ENCODE peak calls at places on chromosomes 3 and 15, in five cellular contexts. I is H9, V is IMR-90, P is neuronal stem cell, D is mesenchymal stem cell. C is an unnamed sample.

GRCh38 chr3:4355401-4356224 is 52.4 kb downstream of the SETMAR start:
- DNase-seq in I (no peak), V (no peak), P (no peak), D (no peak), C (peak)

GRCh38 chr15:46644493-46645481 is 1010.0 kb downstream of the SQOR start:
- DNase-seq in I (no peak), V (no peak), P (no peak), D (no peak), C (no peak)

GRCh38 chr3:139199421-139200010 is 144.3 kb upstream of the MRPS22 start:
- DNase-seq in I (no peak), V (no peak), P (no peak), D (no peak), C (no peak)

GRCh38 chr3:14280326-14280725 is 101.7 kb downstream of the LSM3 start:
- DNase-seq in I (no peak), V (peak), P (no peak), D (no peak), C (peak)

GRCh38 chr3:89340431-89340830 is 233.0 kb downstream of the EPHA3 start:
- DNase-seq in I (no peak), V (no peak), P (no peak), D (peak), C (no peak)

GRCh38 chr3:177438596-177439220 is 241.4 kb upstream of the TBL1XR1 start:
- DNase-seq in I (no peak), V (no peak), P (no peak), D (no peak), C (no peak)

GRCh38 chr3:4507010-4507596 is 14.0 kb downstream of the ITPR1 start:
- DNase-seq in I (no peak), V (peak), P (no peak), D (peak), C (no peak)

GRCh38 chr3:29286841-29287240 is 6.0 kb downstream of the RBMS3 start:
- DNase-seq in I (no peak), V (peak), P (no peak), D (no peak), C (no peak)

GRCh38 chr15:38696120-38696727 is 131.6 kb upstream of the RASGRP1 start:
- DNase-seq in I (no peak), V (peak), P (no peak), D (peak), C (no peak)

GRCh38 chr3:13021141-13021933 is 51.9 kb downstream of the IQSEC1 start:
- DNase-seq in I (no peak), V (no peak), P (no peak), D (no peak), C (no peak)

GRCh38 chr3:134965849-134966248 is 170.8 kb downstream of the EPHB1 start:
- DNase-seq in I (no peak), V (no peak), P (no peak), D (no peak), C (no peak)

GRCh38 chr3:45320986-45321385 is 67.4 kb upstream of the LARS2 start:
- DNase-seq in I (no peak), V (no peak), P (no peak), D (no peak), C (no peak)

GRCh38 chr3:119034256-119035013 is at the start of gene IGSF11:
- DNase-seq in I (peak), V (peak), P (peak), D (peak), C (peak)

GRCh38 chr15:99238849-99239248 is 10.5 kb downstream of the TTC23 start:
- DNase-seq in I (no peak), V (no peak), P (no peak), D (no peak), C (no peak)

GRCh38 chr15:90213123-90213817 is 12.1 kb downstream of the SEMA4B start:
- DNase-seq in I (no peak), V (no peak), P (no peak), D (no peak), C (peak)

GRCh38 chr3:182620715-182621434 is 172.4 kb upstream of the ATP11B start:
- DNase-seq in I (no peak), V (no peak), P (no peak), D (no peak), C (no peak)

GRCh38 chr15:73928241-73928579 is 1.9 kb downstream of the LOXL1 start:
- DNase-seq in I (no peak), V (no peak), P (no peak), D (no peak), C (no peak)

GRCh38 chr3:62601238-62601856 is 228.0 kb upstream of the FEZF2 start:
- DNase-seq in I (no peak), V (peak), P (no peak), D (peak), C (no peak)

GRCh38 chr3:108062051-108062450 is 28.8 kb downstream of the CD47 start:
- DNase-seq in I (no peak), V (no peak), P (no peak), D (no peak), C (no peak)

GRCh38 chr3:24220859-24221657 is 273.6 kb downstream of the THRB start:
- DNase-seq in I (no peak), V (peak), P (no peak), D (peak), C (peak)

GRCh38 chr15:26804063-26804804 is 31.4 kb upstream of the GABRB3 start:
- DNase-seq in I (no peak), V (no peak), P (no peak), D (no peak), C (peak)
- H2BK15ac ChIP-seq in I (no peak), V (no peak), P (no peak), D (no peak), C (no peak)

GRCh38 chr3:184656991-184657669 is 54.7 kb downstream of the MAGEF1 start:
- DNase-seq in I (no peak), V (peak), P (no peak), D (peak), C (peak)
- H2BK15ac ChIP-seq in I (no peak), V (no peak), P (no peak), D (no peak), C (peak)

GRCh38 chr3:126485956-126486884 is 10.5 kb upstream of the ZXDC start:
- DNase-seq in I (no peak), V (no peak), P (no peak), D (no peak), C (no peak)
- H2BK15ac ChIP-seq in I (no peak), V (no peak), P (no peak), D (no peak), C (no peak)

GRCh38 chr3:128052831-128053419 is 688 bp downstream of the SEC61A1 start:
- DNase-seq in I (no peak), V (no peak), P (no peak), D (peak), C (no peak)

GRCh38 chr3:128050597-128050996 is 1.6 kb upstream of the SEC61A1 start:
- DNase-seq in I (no peak), V (peak), P (no peak), D (no peak), C (no peak)

GRCh38 chr3:128051837-128052766 is at the start of gene SEC61A1:
- DNase-seq in I (peak), V (peak), P (peak), D (peak), C (peak)

GRCh38 chr3:128053614-128054013 is 1.4 kb downstream of the SEC61A1 start:
- DNase-seq in I (no peak), V (no peak), P (no peak), D (no peak), C (no peak)

DNA sequence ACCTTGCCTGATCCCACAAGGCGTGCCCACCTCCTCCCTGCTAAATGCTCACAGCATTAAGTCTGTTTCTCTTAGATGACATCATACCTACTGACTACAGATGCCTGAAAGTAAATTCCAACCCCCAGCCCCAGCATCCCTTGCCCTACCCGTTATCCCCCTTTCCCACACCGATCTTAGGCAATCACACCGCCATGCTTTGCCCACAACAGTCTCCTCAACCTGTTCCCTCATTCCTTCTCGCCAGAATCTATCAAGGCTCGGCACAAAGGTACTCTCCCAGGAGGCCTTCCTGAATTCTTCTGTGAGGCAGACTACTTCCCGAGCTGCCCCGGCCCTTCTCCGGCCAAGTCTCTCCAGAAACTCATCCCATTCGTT is 789 bp upstream of the SEC61A1 start:
- DNase-seq in I (no peak), V (no peak), P (peak), D (no peak), C (peak)
- H2BK15ac ChIP-seq in I (no peak), V (no peak), P (peak), D (peak), C (no peak)

GRCh38 chr3:185187391-185187790 is 34.5 kb upstream of the C3orf70 start:
- DNase-seq in I (no peak), V (no peak), P (no peak), D (no peak), C (no peak)
- H2BK15ac ChIP-seq in I (no peak), V (no peak), P (no peak), D (no peak), C (no peak)

GRCh38 chr3:141231923-141232861 is 567 bp downstream of the PXYLP1 start:
- DNase-seq in I (peak), V (no peak), P (peak), D (peak), C (peak)
- H2BK15ac ChIP-seq in I (no peak), V (no peak), P (no peak), D (peak), C (no peak)

DNA sequence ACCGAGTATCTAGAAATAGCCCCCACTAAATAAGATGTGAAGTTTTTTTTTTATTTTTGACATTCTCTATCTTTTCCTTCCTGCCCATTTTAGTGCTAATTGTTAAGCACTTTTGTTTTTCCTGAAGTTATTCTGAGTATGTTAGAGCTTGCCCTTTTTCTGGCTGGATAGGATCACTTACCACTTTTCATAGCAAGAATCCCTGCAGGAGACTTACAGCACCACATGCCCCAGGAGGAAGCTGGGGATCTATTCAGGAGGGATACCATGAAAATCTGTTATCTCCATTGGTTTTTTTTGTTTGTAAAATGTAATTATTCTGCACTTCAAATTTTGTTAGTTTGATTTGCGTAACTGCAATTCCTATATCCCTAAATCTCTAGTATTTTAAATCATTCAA is 968.4 kb downstream of the ZPLD1 start:
- DNase-seq in I (no peak), V (no peak), P (no peak), D (no peak), C (no peak)
- H2BK15ac ChIP-seq in I (no peak), V (no peak), P (no peak), D (no peak), C (no peak)